ENCODE peak calls at places on chromosome 18, in five cellular contexts. C is lower lobe of right lung; F is heart right ventricle; B is pancreas; Z is CD8-positive, alpha-beta T cell. X is an unnamed sample.

GRCh38 chr18:59823611-59824195 is 76.1 kb upstream of the PMAIP1 start:
- ATAC-seq in B (peak; percentile 80), C (peak; percentile 86), Z (no peak), F (peak; percentile 79), X (peak; percentile 74)

GRCh38 chr18:5543036-5543671 is 643 bp downstream of the EPB41L3 start:
- ATAC-seq in B (peak; percentile 74), F (no peak), C (peak; percentile 48), Z (no peak), X (peak; percentile 43)

GRCh38 chr18:47260138-47260923 is 8.9 kb upstream of the SKOR2 start:
- ATAC-seq in Z (no peak), C (peak; percentile 68), B (peak; percentile 75), F (no peak), X (no peak)

GRCh38 chr18:13376841-13377351 is 158.3 kb downstream of the LDLRAD4 start:
- ATAC-seq in C (no peak), Z (peak; percentile 63), F (no peak), B (no peak), X (no peak)

GRCh38 chr18:69755856-69756496 is 191.7 kb downstream of the CD226 start:
- ATAC-seq in B (no peak), F (no peak), C (no peak), Z (peak; percentile 71), X (no peak)

GRCh38 chr18:79588131-79588635 is 91.4 kb upstream of the CTDP1 start:
- ATAC-seq in C (no peak), Z (no peak), F (no peak), B (no peak), X (no peak)

GRCh38 chr18:623760-624620 is 27.2 kb downstream of the CLUL1 start:
- ATAC-seq in B (peak; percentile 96), Z (peak; percentile 68), F (no peak), C (peak; percentile 81), X (peak; percentile 41)

GRCh38 chr18:53551868-53552426 is 672.5 kb downstream of the MBD2 start:
- ATAC-seq in F (no peak), Z (no peak), B (no peak), C (no peak), X (no peak)

GRCh38 chr18:12000072-12000659 is 18.9 kb downstream of the IMPA2 start:
- ATAC-seq in F (no peak), Z (no peak), C (peak; percentile 22), B (peak; percentile 60), X (no peak)

GRCh38 chr18:41745166-41746049 is 209.6 kb upstream of the PIK3C3 start:
- ATAC-seq in Z (no peak), C (peak; percentile 48), B (peak; percentile 87), F (peak; percentile 79), X (no peak)

GRCh38 chr18:11105463-11105862 is 43.9 kb downstream of the PIEZO2 start:
- ATAC-seq in F (no peak), C (no peak), B (no peak), Z (no peak), X (no peak)

GRCh38 chr18:46754188-46754587 is 2.7 kb downstream of the ST8SIA5 start:
- ATAC-seq in C (no peak), Z (no peak), F (no peak), B (no peak), X (no peak)

GRCh38 chr18:21853972-21854563 is 113.5 kb downstream of the MIB1 start:
- ATAC-seq in Z (no peak), F (no peak), B (no peak), C (peak; percentile 54), X (no peak)

GRCh38 chr18:61334491-61334850 is 1.2 kb downstream of the CDH20 start:
- ATAC-seq in C (no peak), F (no peak), Z (no peak), B (no peak), X (no peak)

GRCh38 chr18:61331051-61331450 is 2.2 kb upstream of the CDH20 start:
- ATAC-seq in F (no peak), Z (no peak), C (no peak), B (no peak), X (no peak)

GRCh38 chr18:61334951-61335736 is 1.9 kb downstream of the CDH20 start:
- ATAC-seq in B (no peak), Z (no peak), C (no peak), F (no peak), X (no peak)

GRCh38 chr18:61333746-61334490 is 688 bp downstream of the CDH20 start:
- ATAC-seq in B (peak; percentile 52), Z (no peak), F (no peak), C (peak; percentile 12), X (no peak)

DNA sequence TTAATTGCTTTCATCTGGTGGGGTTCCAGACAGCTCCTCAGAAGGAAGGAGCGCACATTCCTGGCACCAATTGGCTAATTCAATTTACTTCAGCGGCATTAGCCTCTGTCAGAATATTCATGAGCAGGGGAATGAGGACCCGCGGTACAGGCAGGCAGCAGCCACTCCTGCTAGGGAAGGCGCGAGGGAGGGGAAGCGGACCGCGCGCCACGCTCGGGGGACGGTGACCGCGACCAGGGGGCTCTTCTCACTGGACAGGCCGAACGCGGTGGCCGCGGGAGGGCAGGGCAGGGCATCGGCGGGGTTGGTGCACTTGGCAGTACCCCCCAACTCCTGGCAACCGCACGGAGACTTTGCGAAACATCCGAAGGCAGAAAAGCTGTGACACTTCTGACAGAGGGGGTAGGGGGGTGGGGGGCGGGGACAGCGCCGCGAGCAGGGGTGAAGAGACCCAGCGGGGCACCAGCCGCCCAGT is at the start of gene CDH20:
- ATAC-seq in F (no peak), B (peak; percentile 22), C (no peak), Z (no peak), X (no peak)
- H3K27ac ChIP-seq in F (no peak within 1 kb of the TSS), B (no peak within 1 kb of the TSS), C (no peak within 1 kb of the TSS), Z (no peak within 1 kb of the TSS), X (no peak within 1 kb of the TSS)

DNA sequence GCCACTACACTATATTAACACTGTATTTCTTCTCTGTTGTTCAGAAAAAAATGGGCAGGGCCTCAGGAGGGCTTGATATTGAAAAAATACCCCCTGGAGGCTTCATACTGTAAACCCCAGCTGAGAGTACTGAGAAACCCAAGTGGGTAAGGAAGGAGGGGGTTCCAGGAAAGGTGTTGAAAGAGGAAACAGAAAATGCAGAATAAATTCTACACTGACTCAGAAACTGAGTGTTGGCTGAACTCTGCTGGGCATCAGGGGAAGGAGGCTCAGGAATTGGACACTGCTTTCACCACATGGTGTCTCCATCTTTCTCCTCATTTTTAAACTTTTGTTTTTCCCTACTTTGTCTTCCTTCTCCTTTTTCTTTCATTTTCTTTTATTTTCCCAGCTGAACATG is 253.7 kb downstream of the DYM start:
- ATAC-seq in Z (no peak), B (no peak), C (no peak), F (no peak), X (no peak)
- TF ChIP-seq CTCF in Z (no peak), B (no peak), C (no peak), F (no peak), X (no peak)

DNA sequence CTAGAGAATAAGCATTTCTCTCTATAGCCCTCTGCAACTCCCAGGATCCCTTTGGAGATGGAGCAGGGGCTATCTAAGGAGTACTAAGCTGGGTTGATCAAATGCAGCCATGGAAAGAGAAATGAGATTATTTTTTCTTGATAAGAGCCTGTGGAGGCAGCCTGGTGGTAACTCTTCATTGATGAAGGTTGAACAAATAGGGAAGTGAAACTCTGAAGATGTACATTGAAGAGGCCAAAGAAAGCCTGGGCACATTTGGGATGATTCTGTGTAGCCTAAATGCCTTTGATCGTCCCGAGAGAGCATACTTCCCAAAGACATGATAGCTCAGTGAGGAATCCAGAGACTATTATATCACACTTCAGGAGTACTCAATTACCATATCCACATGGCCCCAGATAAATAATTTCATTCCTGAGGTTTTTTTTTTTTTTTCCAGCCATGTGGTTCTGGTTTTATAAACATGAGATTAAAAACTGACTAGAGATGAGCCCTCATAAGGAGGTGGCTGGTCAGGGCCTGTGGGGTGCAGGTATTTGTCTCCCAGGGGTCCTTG is 192.5 kb downstream of the TPGS2 start:
- ATAC-seq in F (no peak), C (no peak), Z (no peak), B (no peak), X (no peak)
- H3K27ac ChIP-seq in F (no peak overlapping the region), C (no peak overlapping the region), Z (no peak overlapping the region), B (no peak overlapping the region), X (no peak overlapping the region)

DNA sequence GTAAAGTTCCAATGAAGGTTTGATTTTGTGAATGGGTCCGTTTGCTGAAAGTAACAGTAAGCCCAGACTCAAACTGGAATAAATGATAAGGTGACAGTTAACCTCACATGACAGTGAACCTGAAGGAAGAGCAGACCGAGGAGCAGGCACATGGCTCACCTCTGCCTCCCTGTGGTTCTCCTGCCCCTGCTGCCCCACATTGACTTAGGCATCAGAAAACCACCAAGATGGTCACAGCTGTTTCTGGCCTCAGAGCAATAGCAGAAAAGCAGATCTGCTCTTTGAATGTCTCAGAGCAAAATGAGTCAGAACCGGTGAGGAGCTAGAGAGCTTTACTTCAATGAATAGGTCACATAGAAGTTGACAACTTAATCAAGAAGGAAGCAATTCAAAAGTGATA is 487.6 kb downstream of the METTL4 start:
- ATAC-seq in C (no peak), Z (no peak), F (no peak), B (no peak), X (no peak)
- TF ChIP-seq CTCF in C (no peak), Z (no peak), F (peak; percentile 38), B (no peak), X (no peak)

GRCh38 chr18:51908598-51908944 is 431.4 kb upstream of the DCC start:
- ATAC-seq in C (no peak), B (no peak), Z (no peak), F (no peak), X (no peak)

GRCh38 chr18:51911582-51911981 is 428.4 kb upstream of the DCC start:
- ATAC-seq in Z (no peak), B (no peak), C (no peak), F (no peak), X (no peak)

GRCh38 chr18:51907687-51908597 is 432.1 kb upstream of the DCC start:
- ATAC-seq in B (peak; percentile 87), Z (no peak), F (no peak), C (no peak), X (no peak)
- H3K27ac ChIP-seq in B (no peak overlapping the region), Z (no peak overlapping the region), F (no peak overlapping the region), C (no peak overlapping the region), X (no peak overlapping the region)

GRCh38 chr18:31170335-31170734 is 7.7 kb upstream of the DSC1 start:
- ATAC-seq in C (no peak), Z (no peak), F (no peak), B (no peak), X (no peak)
- TF ChIP-seq CTCF in C (no peak), Z (no peak), F (no peak), B (no peak), X (no peak)

DNA sequence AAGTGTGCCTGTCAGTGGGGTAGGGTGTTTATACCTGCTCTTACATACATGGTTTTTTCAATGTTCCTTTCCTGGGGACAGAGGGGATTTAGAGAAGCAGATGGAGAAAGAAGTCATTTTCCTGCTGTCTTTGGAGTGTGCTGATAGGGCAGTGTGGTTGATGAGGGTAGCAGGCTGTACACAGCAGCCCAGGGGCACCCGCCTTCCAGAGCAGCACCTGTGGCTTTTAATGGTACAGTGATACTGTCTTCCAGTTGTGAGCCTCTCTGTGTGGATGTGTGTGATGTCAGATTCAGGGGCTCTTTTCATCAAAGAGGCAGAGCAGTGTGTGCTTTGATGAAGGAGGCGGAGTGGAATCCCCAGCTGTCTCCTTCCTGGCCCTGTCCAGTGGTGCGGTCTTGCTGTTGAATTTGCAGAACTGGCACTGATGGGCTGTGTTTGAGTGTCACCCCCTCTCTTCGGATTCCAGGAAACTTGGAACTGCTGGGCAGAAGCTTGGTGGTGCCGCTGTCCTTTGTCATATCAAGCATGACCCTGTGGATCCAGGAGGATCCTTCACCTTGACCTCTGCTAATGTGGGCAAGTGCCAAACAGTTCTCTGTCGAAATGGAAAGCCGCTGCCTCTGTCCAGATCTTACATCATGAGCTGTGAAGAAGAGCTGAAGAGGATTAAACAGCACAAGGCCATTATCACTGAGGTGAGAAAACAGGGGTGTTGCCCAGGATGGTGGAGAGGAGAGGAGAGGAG is 259.8 kb downstream of the PHLPP1 start:
- ATAC-seq in F (no peak), B (no peak), Z (no peak), C (no peak), X (no peak)
- H3K27ac ChIP-seq in F (no peak overlapping the region), B (no peak overlapping the region), Z (no peak overlapping the region), C (no peak overlapping the region), X (no peak overlapping the region)

GRCh38 chr18:34358923-34359322 is 134.2 kb upstream of the NOL4 start:
- ATAC-seq in F (no peak), Z (no peak), C (peak; percentile 9), B (no peak), X (no peak)
- TF ChIP-seq CTCF in F (no peak), Z (no peak), C (no peak), B (no peak), X (no peak)

X was measured in gastroesophageal sphincter.